ENCODE peak calls at places on chromosomes 4 and X, in six cellular contexts. V is hepatocyte, D is breast epithelium, P is HCT116, W is pancreas, E is right atrium auricular region. B is an unnamed sample.
A peak's percentile ranks its signal among the peaks of the same experiment; 100 is the strongest.

GRCh38 chrX:153829799-153830631 is at the start of gene PDZD4:
- DNase-seq in E (no peak), D (no peak), V (no peak), W (no peak), P (no peak), B (no peak)

GRCh38 chr4:148443550-148444295 is 1.5 kb upstream of the NR3C2 start:
- DNase-seq in V (peak; percentile 45), E (peak; percentile 61), P (no peak), W (peak; percentile 64), D (no peak), B (no peak)

GRCh38 chrX:129772796-129773431 is 6.8 kb upstream of the SASH3 start:
- DNase-seq in D (no peak), E (peak; percentile 69), P (no peak), W (no peak), V (no peak), B (no peak)

GRCh38 chrX:129606918-129607317 is 47.8 kb downstream of the APLN start:
- DNase-seq in P (peak; percentile 23), D (no peak), V (peak; percentile 75), W (peak; percentile 62), E (peak; percentile 62), B (peak; percentile 50)

GRCh38 chr4:72312032-72312650 is 256.9 kb downstream of the ADAMTS3 start:
- DNase-seq in W (peak; percentile 31), E (peak; percentile 84), P (no peak), V (peak; percentile 55), D (no peak), B (no peak)

GRCh38 chrX:13717697-13718483 is 16.5 kb downstream of the TRAPPC2 start:
- DNase-seq in V (no peak), E (no peak), D (no peak), P (no peak), W (no peak), B (no peak)

GRCh38 chrX:135596495-135596894 is 76.0 kb downstream of the INTS6L start:
- DNase-seq in P (peak; percentile 38), V (peak; percentile 56), D (no peak), E (no peak), W (peak; percentile 40), B (peak; percentile 44)

GRCh38 chr4:108072300-108072699 is 82.6 kb downstream of the HADH start:
- DNase-seq in E (no peak), P (no peak), D (no peak), W (no peak), V (peak; percentile 35), B (no peak)

GRCh38 chr4:156832886-156833285 is 138.7 kb downstream of the PDGFC start:
- DNase-seq in E (no peak), W (no peak), V (no peak), D (no peak), P (no peak), B (no peak)

GRCh38 chrX:40065291-40066046 is 32.3 kb downstream of the BCOR start:
- DNase-seq in E (no peak), D (no peak), W (no peak), V (no peak), P (no peak), B (no peak)

GRCh38 chr4:31020363-31020762 is 300.2 kb downstream of the PCDH7 start:
- DNase-seq in D (no peak), P (no peak), E (no peak), W (no peak), V (peak; percentile 6), B (no peak)

GRCh38 chrX:42241421-42241820 is 318.1 kb upstream of the CASK start:
- DNase-seq in D (no peak), P (no peak), E (no peak), V (no peak), W (no peak), B (no peak)

GRCh38 chr4:176313596-176314341 is 6.0 kb upstream of the SPCS3 start:
- DNase-seq in P (no peak), V (no peak), E (no peak), W (no peak), D (no peak), B (no peak)

GRCh38 chr4:163063891-163064290 is 102.8 kb downstream of the NAF1 start:
- DNase-seq in D (no peak), W (no peak), E (no peak), P (peak; percentile 63), V (no peak), B (peak; percentile 93)

GRCh38 chr4:142752331-142752830 is 93.7 kb downstream of the INPP4B start:
- DNase-seq in W (no peak), V (no peak), P (no peak), E (no peak), D (no peak), B (no peak)

GRCh38 chrX:38505583-38505982 is 55.8 kb upstream of the TSPAN7 start:
- DNase-seq in P (no peak), W (no peak), E (no peak), V (peak; percentile 5), D (no peak), B (no peak)

GRCh38 chrX:6738518-6739470 is 203.9 kb upstream of the VCX3A start:
- DNase-seq in V (no peak), D (no peak), P (no peak), W (no peak), E (no peak), B (no peak)

GRCh38 chr4:31097999-31098398 is 377.8 kb downstream of the PCDH7 start:
- DNase-seq in E (no peak), D (no peak), W (no peak), V (no peak), P (no peak), B (no peak)

GRCh38 chr4:116397714-116398113 is 687.7 kb downstream of the TRAM1L1 start:
- DNase-seq in W (no peak), V (no peak), E (no peak), P (no peak), D (no peak), B (no peak)

GRCh38 chrX:15816886-15817285 is 26.6 kb downstream of the ZRSR2 start:
- DNase-seq in V (no peak), D (no peak), P (no peak), E (no peak), W (no peak), B (peak; percentile 35)

DNA sequence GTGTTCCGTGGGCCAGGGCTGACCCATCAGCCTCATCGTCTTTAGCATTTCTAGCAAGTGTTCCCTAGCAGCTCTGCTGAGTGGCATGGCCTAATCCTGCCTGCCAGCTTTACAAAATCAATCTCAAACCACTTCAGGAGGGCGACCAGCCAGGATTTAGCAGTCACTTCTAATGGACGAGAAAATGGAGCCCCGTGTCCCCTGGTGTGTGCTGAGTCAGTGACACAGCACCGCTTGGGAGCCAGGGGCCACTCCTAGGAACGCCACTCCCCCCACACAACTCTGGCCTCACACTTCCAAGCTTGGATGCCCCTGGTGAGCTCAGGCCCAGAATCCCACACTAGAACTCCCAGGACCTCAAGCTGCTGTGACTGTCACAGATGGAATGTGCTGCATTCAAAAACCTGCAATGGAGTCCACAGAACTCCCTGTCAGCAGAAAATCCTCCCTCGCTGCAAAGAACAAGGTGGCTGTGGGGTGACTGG is 311.2 kb upstream of the GATB start:
- DNase-seq in D (no peak), P (no peak), V (peak; percentile 28), W (no peak), E (no peak), B (no peak)
- H3K4me1 ChIP-seq in D (no peaks in the 10 kb centered on the region), P (no peaks in the 10 kb centered on the region), V (no peaks in the 10 kb centered on the region), W (no peaks in the 10 kb centered on the region), E (no peaks in the 10 kb centered on the region), B (no peaks in the 10 kb centered on the region)

DNA sequence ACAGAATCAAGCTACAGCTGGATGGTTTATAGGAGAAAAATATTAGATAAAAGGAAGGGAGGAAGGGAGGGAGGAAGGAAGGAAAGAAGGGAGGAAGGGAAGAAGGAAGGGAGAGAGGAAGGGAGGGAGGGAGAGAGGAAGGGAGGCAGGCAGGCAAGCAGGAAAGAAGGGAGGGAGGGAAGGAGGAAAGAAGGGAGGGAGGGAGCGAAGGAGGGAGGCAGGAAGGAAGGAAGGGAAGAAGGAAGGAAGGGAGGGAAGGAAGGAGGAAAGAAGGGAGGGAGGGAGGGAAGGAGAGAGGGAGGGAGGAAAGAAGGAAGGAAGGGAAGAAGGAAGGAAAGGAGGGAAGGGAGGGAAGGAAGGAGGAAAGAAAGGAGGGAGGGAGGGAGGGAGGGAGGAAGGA is 77.9 kb upstream of the C1QTNF7 start:
- DNase-seq in E (no peak), D (no peak), V (no peak), W (no peak), P (no peak), B (no peak)
- H3K4me1 ChIP-seq in E (no peaks in the 10 kb centered on the region), D (no peaks in the 10 kb centered on the region), V (peaks cover 20% of the 10 kb centered on the region), W (no peaks in the 10 kb centered on the region), P (no peaks in the 10 kb centered on the region), B (no peaks in the 10 kb centered on the region)

GRCh38 chr4:24921491-24921890 is 8.6 kb upstream of the CCDC149 start:
- DNase-seq in V (no peak), W (no peak), P (no peak), E (no peak), D (no peak), B (no peak)

GRCh38 chr4:24924309-24924781 is 11.5 kb upstream of the CCDC149 start:
- DNase-seq in P (no peak), W (no peak), E (no peak), D (no peak), V (peak; percentile 21), B (peak; percentile 0)

GRCh38 chr4:24922416-24922815 is 9.6 kb upstream of the CCDC149 start:
- DNase-seq in V (no peak), P (no peak), E (no peak), D (no peak), W (no peak), B (no peak)

GRCh38 chr4:24923550-24923949 is 10.7 kb upstream of the CCDC149 start:
- DNase-seq in E (no peak), P (no peak), D (no peak), W (no peak), V (no peak), B (no peak)

DNA sequence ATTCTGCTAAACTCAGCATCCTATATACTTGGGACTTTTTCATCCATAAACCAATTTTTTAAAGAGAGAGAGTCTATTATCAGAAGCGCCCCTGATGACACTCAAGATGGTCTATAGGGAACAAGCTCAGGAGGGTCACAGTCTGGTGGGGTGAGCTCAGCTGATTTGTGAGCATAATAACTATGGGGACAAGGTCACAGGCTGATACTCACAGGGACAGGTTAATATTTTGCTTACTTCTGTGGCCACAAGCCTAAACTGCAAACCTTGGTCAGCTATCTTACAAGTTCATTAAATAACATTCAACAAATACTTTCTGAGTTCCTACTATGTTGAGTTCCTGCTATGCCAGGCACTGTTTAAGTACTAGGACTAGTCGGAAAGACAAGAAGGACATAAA is 10.1 kb upstream of the CCDC149 start:
- DNase-seq in E (no peak), P (no peak), V (no peak), W (no peak), D (no peak), B (no peak)
- H3K4me1 ChIP-seq in E (no peaks in the 10 kb centered on the region), P (no peaks in the 10 kb centered on the region), V (no peaks in the 10 kb centered on the region), W (peaks cover 4% of the 10 kb centered on the region), D (no peaks in the 10 kb centered on the region), B (no peaks in the 10 kb centered on the region)

DNA sequence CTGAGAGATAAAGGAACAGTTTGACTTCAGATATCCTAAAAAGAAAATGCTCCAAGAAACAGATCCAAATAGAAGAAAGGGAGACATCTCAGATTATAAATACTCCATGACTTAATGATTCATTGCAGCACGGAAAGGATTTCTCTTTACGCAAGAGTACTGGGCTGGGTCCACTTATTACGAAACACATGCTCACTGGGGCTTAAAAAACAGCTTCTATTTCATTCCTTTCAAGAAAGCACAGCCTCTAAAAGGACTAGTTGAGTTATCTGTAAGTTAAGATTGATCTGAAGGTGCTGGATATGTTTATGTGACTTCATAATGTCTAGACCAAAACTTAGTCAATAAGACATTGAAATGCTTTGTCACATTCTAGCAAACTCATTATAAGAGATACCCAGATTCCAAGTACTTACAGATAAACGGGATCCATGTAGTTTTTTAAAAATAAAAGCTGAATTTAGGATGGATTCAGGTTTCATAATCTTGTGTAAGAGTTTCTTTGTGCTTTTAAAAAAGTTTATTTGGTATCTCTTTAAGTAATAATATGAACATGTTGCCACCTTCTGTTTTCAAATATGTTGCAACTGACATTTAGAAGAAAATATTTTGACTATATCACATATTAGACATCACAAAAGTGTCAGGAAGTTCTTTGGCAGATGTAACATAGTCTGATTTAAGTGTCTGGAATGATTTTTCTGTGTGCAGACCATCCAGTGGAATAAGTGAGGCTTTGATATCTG is 109.5 kb upstream of the MYOZ2 start:
- DNase-seq in D (no peak), P (peak; percentile 18), E (peak; percentile 78), W (no peak), V (peak; percentile 70), B (no peak)
- H3K4me1 ChIP-seq in D (no peaks in the 10 kb centered on the region), P (peaks cover 2% of the 10 kb centered on the region), E (no peaks in the 10 kb centered on the region), W (peaks cover 13% of the 10 kb centered on the region), V (peaks cover 8% of the 10 kb centered on the region), B (peaks cover 14% of the 10 kb centered on the region)